ENCODE peak calls at places on chromosome 17, in nine cellular contexts. One of them, this sample, is unnamed.

GRCh38 chr17:35603674-35604073 is 16.6 kb downstream of the AP2B1 start:
- DNase-seq in H54: no peak
- DNase-seq in cardiac muscle cell: no peak
- DNase-seq in stimulated activated naive CD8-positive, alpha-beta T cell treated with anti-CD3 and anti-CD28 coated beads, Interleukin-15, Interleukin-2, amounts not matched to agents 100 U/mL and 50 U/mL, for 24 hours: no peak
- DNase-seq in A172: no peak
- DNase-seq in DMS79 treated with DMSO at 0.1 percent for 48 hours: no peak
- DNase-seq in CD4-positive, CD25-positive, alpha-beta regulatory T cell: no peak
- DNase-seq in BE2C: no peak
- DNase-seq in heart right ventricle: no peak
- DNase-seq in this sample: no peak

GRCh38 chr17:36980281-36980761 is 31.6 kb downstream of the AATF start:
- DNase-seq in H54: no peak
- DNase-seq in CD4-positive, CD25-positive, alpha-beta regulatory T cell: no peak
- DNase-seq in heart right ventricle: no peak
- DNase-seq in BE2C: no peak
- DNase-seq in DMS79 treated with DMSO at 0.1 percent for 48 hours: peak; percentile 48
- DNase-seq in stimulated activated naive CD8-positive, alpha-beta T cell treated with anti-CD3 and anti-CD28 coated beads, Interleukin-15, Interleukin-2, amounts not matched to agents 100 U/mL and 50 U/mL, for 24 hours: no peak
- DNase-seq in A172: peak; percentile 14
- DNase-seq in cardiac muscle cell: peak; percentile 44
- DNase-seq in this sample: no peak

GRCh38 chr17:69141802-69142472 is at the start of gene ABCA6:
- DNase-seq in CD4-positive, CD25-positive, alpha-beta regulatory T cell: no peak
- DNase-seq in BE2C: no peak
- DNase-seq in heart right ventricle: no peak
- DNase-seq in stimulated activated naive CD8-positive, alpha-beta T cell treated with anti-CD3 and anti-CD28 coated beads, Interleukin-15, Interleukin-2, amounts not matched to agents 100 U/mL and 50 U/mL, for 24 hours: no peak
- DNase-seq in A172: peak; percentile 9
- DNase-seq in DMS79 treated with DMSO at 0.1 percent for 48 hours: no peak
- DNase-seq in cardiac muscle cell: peak; percentile 93
- DNase-seq in H54: no peak
- DNase-seq in this sample: no peak

GRCh38 chr17:42536372-42537155 is 523 bp downstream of the NAGLU start:
- DNase-seq in A172: peak; percentile 83
- DNase-seq in CD4-positive, CD25-positive, alpha-beta regulatory T cell: peak; percentile 84
- DNase-seq in H54: peak; percentile 98
- DNase-seq in cardiac muscle cell: peak; percentile 92
- DNase-seq in DMS79 treated with DMSO at 0.1 percent for 48 hours: peak; percentile 67
- DNase-seq in BE2C: peak; percentile 89
- DNase-seq in heart right ventricle: peak; percentile 88
- DNase-seq in stimulated activated naive CD8-positive, alpha-beta T cell treated with anti-CD3 and anti-CD28 coated beads, Interleukin-15, Interleukin-2, amounts not matched to agents 100 U/mL and 50 U/mL, for 24 hours: peak; percentile 83
- DNase-seq in this sample: peak; percentile 55

GRCh38 chr17:6374761-6375312 is 60.1 kb downstream of the AIPL1 start:
- DNase-seq in CD4-positive, CD25-positive, alpha-beta regulatory T cell: no peak
- DNase-seq in A172: peak; percentile 80
- DNase-seq in DMS79 treated with DMSO at 0.1 percent for 48 hours: peak; percentile 48
- DNase-seq in BE2C: no peak
- DNase-seq in heart right ventricle: no peak
- DNase-seq in cardiac muscle cell: peak; percentile 6
- DNase-seq in stimulated activated naive CD8-positive, alpha-beta T cell treated with anti-CD3 and anti-CD28 coated beads, Interleukin-15, Interleukin-2, amounts not matched to agents 100 U/mL and 50 U/mL, for 24 hours: peak; percentile 82
- DNase-seq in H54: peak; percentile 74
- DNase-seq in this sample: no peak

GRCh38 chr17:30093463-30094147 is 23.0 kb upstream of the NSRP1 start:
- DNase-seq in DMS79 treated with DMSO at 0.1 percent for 48 hours: peak; percentile 46
- DNase-seq in H54: peak; percentile 6
- DNase-seq in heart right ventricle: no peak
- DNase-seq in A172: peak; percentile 73
- DNase-seq in stimulated activated naive CD8-positive, alpha-beta T cell treated with anti-CD3 and anti-CD28 coated beads, Interleukin-15, Interleukin-2, amounts not matched to agents 100 U/mL and 50 U/mL, for 24 hours: peak; percentile 37
- DNase-seq in CD4-positive, CD25-positive, alpha-beta regulatory T cell: peak; percentile 41
- DNase-seq in BE2C: peak; percentile 27
- DNase-seq in cardiac muscle cell: peak; percentile 76
- DNase-seq in this sample: peak; percentile 38

GRCh38 chr17:41665566-41666335 is 22.9 kb upstream of the EIF1 start:
- DNase-seq in H54: peak; percentile 93
- DNase-seq in DMS79 treated with DMSO at 0.1 percent for 48 hours: peak; percentile 90
- DNase-seq in cardiac muscle cell: peak; percentile 88
- DNase-seq in stimulated activated naive CD8-positive, alpha-beta T cell treated with anti-CD3 and anti-CD28 coated beads, Interleukin-15, Interleukin-2, amounts not matched to agents 100 U/mL and 50 U/mL, for 24 hours: peak; percentile 95
- DNase-seq in A172: peak; percentile 59
- DNase-seq in heart right ventricle: peak; percentile 91
- DNase-seq in BE2C: peak; percentile 94
- DNase-seq in CD4-positive, CD25-positive, alpha-beta regulatory T cell: peak; percentile 91
- DNase-seq in this sample: peak; percentile 86

GRCh38 chr17:66711936-66712335 is 123.0 kb upstream of the CACNG5 start:
- DNase-seq in BE2C: no peak
- DNase-seq in stimulated activated naive CD8-positive, alpha-beta T cell treated with anti-CD3 and anti-CD28 coated beads, Interleukin-15, Interleukin-2, amounts not matched to agents 100 U/mL and 50 U/mL, for 24 hours: no peak
- DNase-seq in A172: no peak
- DNase-seq in DMS79 treated with DMSO at 0.1 percent for 48 hours: no peak
- DNase-seq in heart right ventricle: no peak
- DNase-seq in H54: no peak
- DNase-seq in CD4-positive, CD25-positive, alpha-beta regulatory T cell: no peak
- DNase-seq in cardiac muscle cell: no peak
- DNase-seq in this sample: no peak

GRCh38 chr17:16352838-16353701 is at the start of gene CENPV:
- DNase-seq in BE2C: peak; percentile 63
- DNase-seq in CD4-positive, CD25-positive, alpha-beta regulatory T cell: peak; percentile 64
- DNase-seq in A172: no peak
- DNase-seq in heart right ventricle: peak; percentile 34
- DNase-seq in DMS79 treated with DMSO at 0.1 percent for 48 hours: peak; percentile 5
- DNase-seq in stimulated activated naive CD8-positive, alpha-beta T cell treated with anti-CD3 and anti-CD28 coated beads, Interleukin-15, Interleukin-2, amounts not matched to agents 100 U/mL and 50 U/mL, for 24 hours: peak; percentile 77
- DNase-seq in H54: peak; percentile 40
- DNase-seq in cardiac muscle cell: peak; percentile 53
- DNase-seq in this sample: peak; percentile 79

GRCh38 chr17:200604-200985 is 19.1 kb upstream of the DOC2B start:
- DNase-seq in heart right ventricle: no peak
- DNase-seq in BE2C: no peak
- DNase-seq in H54: no peak
- DNase-seq in CD4-positive, CD25-positive, alpha-beta regulatory T cell: no peak
- DNase-seq in cardiac muscle cell: no peak
- DNase-seq in stimulated activated naive CD8-positive, alpha-beta T cell treated with anti-CD3 and anti-CD28 coated beads, Interleukin-15, Interleukin-2, amounts not matched to agents 100 U/mL and 50 U/mL, for 24 hours: no peak
- DNase-seq in DMS79 treated with DMSO at 0.1 percent for 48 hours: no peak
- DNase-seq in A172: no peak
- DNase-seq in this sample: no peak

This sample was measured in CD8-positive, alpha-beta memory T cell.